ENCODE peak calls at places on chromosomes 16 and 17, in five cellular contexts. J is fibroblast of pulmonary artery, B is astrocyte of the spinal cord, E is T-helper 17 cell, V is stomach. O is an unnamed sample.

GRCh38 chr17:1179112-1179634 is 608 bp downstream of the ABR start:
- DNase-seq in E (no peak), V (no peak), J (no peak), B (no peak), O (no peak)

GRCh38 chr16:88941051-88941932 is 35.7 kb downstream of the CBFA2T3 start:
- DNase-seq in E (no peak), B (no peak), J (no peak), V (peak; percentile 41), O (no peak)

GRCh38 chr17:46106966-46107644 is 86.1 kb downstream of the KANSL1 start:
- DNase-seq in J (peak; percentile 36), V (no peak), B (no peak), E (no peak), O (no peak)

GRCh38 chr17:55969577-55969976 is 183.7 kb upstream of the ANKFN1 start:
- DNase-seq in B (no peak), V (no peak), J (no peak), E (no peak), O (no peak)

GRCh38 chr17:76027159-76027839 is at the start of gene EVPL:
- DNase-seq in E (no peak), V (peak; percentile 88), B (no peak), J (no peak), O (no peak)

GRCh38 chr16:77585852-77586251 is 136.5 kb upstream of the NUDT7 start:
- DNase-seq in J (peak; percentile 49), E (no peak), B (peak; percentile 96), V (no peak), O (no peak)

GRCh38 chr17:77459018-77459755 is 318.4 kb downstream of the SEC14L1 start:
- DNase-seq in E (no peak), V (no peak), J (no peak), B (no peak), O (no peak)

GRCh38 chr17:30921544-30922196 is at the start of gene ADAP2:
- DNase-seq in E (no peak), J (no peak), B (no peak), V (peak; percentile 75), O (peak; percentile 63)

GRCh38 chr16:17817943-17818342 is 347.2 kb upstream of the XYLT1 start:
- DNase-seq in J (no peak), B (no peak), E (no peak), V (no peak), O (no peak)

GRCh38 chr16:14320406-14320805 is 249.3 kb downstream of the MRTFB start:
- DNase-seq in J (no peak), B (no peak), E (no peak), V (no peak), O (no peak)

GRCh38 chr17:11935734-11936406 is 61.4 kb downstream of the ZNF18 start:
- DNase-seq in B (peak; percentile 46), J (peak; percentile 68), E (no peak), V (no peak), O (no peak)

GRCh38 chr16:8137581-8137980 is 452.7 kb downstream of the TMEM114 start:
- DNase-seq in B (no peak), E (no peak), V (no peak), J (no peak), O (no peak)

O was measured in CD14-positive monocyte.